ENCODE peak calls at places on chromosome 13, in five cellular contexts. U, R, T, D and W are unnamed samples.

GRCh38 chr13:20258208-20258962 is 26.3 kb upstream of the GJB6 start:
- DNase-seq in U (no peak), R (no peak), T (no peak), D (no peak), W (no peak)

GRCh38 chr13:112455476-112456059 is 79.4 kb downstream of the SPACA7 start:
- DNase-seq in U (no peak), R (no peak), T (no peak), D (no peak), W (no peak)

GRCh38 chr13:24995225-24995804 is 100.6 kb upstream of the PABPC3 start:
- DNase-seq in U (no peak), R (peak), T (no peak), D (peak), W (peak)

GRCh38 chr13:26272621-26273020 is 18.7 kb downstream of the CDK8 start:
- DNase-seq in U (no peak), R (no peak), T (no peak), D (no peak), W (no peak)

GRCh38 chr13:76379341-76380105 is 506.7 kb downstream of the KCTD12 start:
- DNase-seq in U (no peak), R (no peak), T (no peak), D (no peak), W (no peak)

GRCh38 chr13:80030491-80030890 is 310.4 kb downstream of the SPRY2 start:
- DNase-seq in U (no peak), R (peak), T (peak), D (no peak), W (no peak)

GRCh38 chr13:50123862-50124535 is 108.8 kb downstream of the KCNRG start:
- DNase-seq in U (peak), R (peak), T (peak), D (peak), W (peak)

GRCh38 chr13:48448285-48448962 is 35.5 kb upstream of the LPAR6 start:
- DNase-seq in U (no peak), R (no peak), T (no peak), D (no peak), W (no peak)

GRCh38 chr13:98508280-98509074 is 68.4 kb downstream of the STK24 start:
- DNase-seq in U (no peak), R (no peak), T (no peak), D (no peak), W (no peak)

GRCh38 chr13:68173111-68173510 is 943.0 kb upstream of the PCDH9 start:
- DNase-seq in U (no peak), R (no peak), T (no peak), D (no peak), W (no peak)

GRCh38 chr13:109785141-109785891 is 1.1 kb downstream of the IRS2 start:
- DNase-seq in U (no peak), R (peak), T (no peak), D (peak), W (no peak)

GRCh38 chr13:26971990-26972888 is 199.4 kb downstream of the USP12 start:
- DNase-seq in U (no peak), R (peak), T (peak), D (peak), W (no peak)

GRCh38 chr13:98821372-98822237 is 69.1 kb upstream of the SLC15A1 start:
- DNase-seq in U (no peak), R (no peak), T (no peak), D (no peak), W (no peak)

GRCh38 chr13:50608357-50608756 is 235.1 kb downstream of the DLEU7 start:
- DNase-seq in U (no peak), R (no peak), T (no peak), D (no peak), W (no peak)

GRCh38 chr13:110109910-110110309 is 197.0 kb downstream of the COL4A1 start:
- DNase-seq in U (no peak), R (peak), T (no peak), D (no peak), W (no peak)

GRCh38 chr13:68304287-68304893 is 1074.3 kb upstream of the PCDH9 start:
- DNase-seq in U (no peak), R (no peak), T (no peak), D (no peak), W (no peak)

GRCh38 chr13:28401303-28402056 is 93.4 kb downstream of the FLT1 start:
- DNase-seq in U (no peak), R (no peak), T (no peak), D (no peak), W (no peak)

GRCh38 chr13:77836423-77836822 is 82.2 kb downstream of the EDNRB start:
- DNase-seq in U (no peak), R (no peak), T (no peak), D (no peak), W (no peak)

GRCh38 chr13:80972857-80973478 is 632.0 kb upstream of the SPRY2 start:
- DNase-seq in U (no peak), R (no peak), T (no peak), D (no peak), W (no peak)

GRCh38 chr13:43261018-43261417 is 237.6 kb downstream of the DNAJC15 start:
- DNase-seq in U (no peak), R (no peak), T (no peak), D (no peak), W (no peak)

GRCh38 chr13:95050800-95051620 is 250.2 kb downstream of the ABCC4 start:
- DNase-seq in U (no peak), R (no peak), T (no peak), D (no peak), W (no peak)

GRCh38 chr13:21344662-21345176 is 114.4 kb downstream of the ZDHHC20 start:
- DNase-seq in U (no peak), R (no peak), T (no peak), D (no peak), W (no peak)

GRCh38 chr13:56352901-56353300 is 787.8 kb upstream of the PRR20A start:
- DNase-seq in U (no peak), R (no peak), T (no peak), D (no peak), W (no peak)

GRCh38 chr13:101967216-101967615 is 434.6 kb downstream of the FGF14 start:
- DNase-seq in U (no peak), R (no peak), T (no peak), D (no peak), W (no peak)

GRCh38 chr13:31227870-31228269 is 28.1 kb downstream of the B3GLCT start:
- DNase-seq in U (no peak), R (no peak), T (no peak), D (no peak), W (no peak)

GRCh38 chr13:54196684-54197083 is 1168.1 kb downstream of the OLFM4 start:
- DNase-seq in U (no peak), R (no peak), T (no peak), D (no peak), W (no peak)

GRCh38 chr13:50340566-50341287 is 325.5 kb downstream of the KCNRG start:
- DNase-seq in U (no peak), R (no peak), T (no peak), D (no peak), W (no peak)

GRCh38 chr13:35499131-35500051 is 22.9 kb upstream of the MAB21L1 start:
- DNase-seq in U (no peak), R (no peak), T (no peak), D (no peak), W (no peak)

GRCh38 chr13:109155301-109155761 is 525.9 kb downstream of the MYO16 start:
- DNase-seq in U (no peak), R (no peak), T (no peak), D (no peak), W (no peak)

DNA sequence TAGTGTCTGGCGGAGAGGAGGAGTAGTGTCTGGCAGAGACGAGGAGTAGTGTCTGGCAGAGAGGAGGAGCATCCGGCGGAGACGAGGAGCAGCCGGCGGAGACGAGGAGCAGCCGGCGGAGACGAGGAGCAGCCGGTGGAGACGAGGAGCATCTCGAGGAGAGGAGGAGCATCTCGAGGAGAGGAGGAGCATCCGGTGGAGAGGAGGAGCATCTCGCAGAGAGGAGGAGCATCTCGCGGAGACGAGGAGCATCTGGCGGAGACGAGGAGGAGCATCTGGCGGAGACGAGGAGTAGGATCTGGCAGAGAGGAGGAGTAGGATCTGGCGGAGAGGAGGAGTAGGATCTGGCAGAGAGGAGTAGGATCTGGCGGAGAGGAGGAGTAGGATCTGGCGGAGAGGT is 18.2 kb downstream of the C13orf46 start:
- DNase-seq in U (no peak), R (no peak), T (no peak), D (no peak), W (no peak)
- TF ChIP-seq POLR2AphosphoS5 in U (no peak), R (no peak), T (no peak), D (no peak), W (no peak)

DNA sequence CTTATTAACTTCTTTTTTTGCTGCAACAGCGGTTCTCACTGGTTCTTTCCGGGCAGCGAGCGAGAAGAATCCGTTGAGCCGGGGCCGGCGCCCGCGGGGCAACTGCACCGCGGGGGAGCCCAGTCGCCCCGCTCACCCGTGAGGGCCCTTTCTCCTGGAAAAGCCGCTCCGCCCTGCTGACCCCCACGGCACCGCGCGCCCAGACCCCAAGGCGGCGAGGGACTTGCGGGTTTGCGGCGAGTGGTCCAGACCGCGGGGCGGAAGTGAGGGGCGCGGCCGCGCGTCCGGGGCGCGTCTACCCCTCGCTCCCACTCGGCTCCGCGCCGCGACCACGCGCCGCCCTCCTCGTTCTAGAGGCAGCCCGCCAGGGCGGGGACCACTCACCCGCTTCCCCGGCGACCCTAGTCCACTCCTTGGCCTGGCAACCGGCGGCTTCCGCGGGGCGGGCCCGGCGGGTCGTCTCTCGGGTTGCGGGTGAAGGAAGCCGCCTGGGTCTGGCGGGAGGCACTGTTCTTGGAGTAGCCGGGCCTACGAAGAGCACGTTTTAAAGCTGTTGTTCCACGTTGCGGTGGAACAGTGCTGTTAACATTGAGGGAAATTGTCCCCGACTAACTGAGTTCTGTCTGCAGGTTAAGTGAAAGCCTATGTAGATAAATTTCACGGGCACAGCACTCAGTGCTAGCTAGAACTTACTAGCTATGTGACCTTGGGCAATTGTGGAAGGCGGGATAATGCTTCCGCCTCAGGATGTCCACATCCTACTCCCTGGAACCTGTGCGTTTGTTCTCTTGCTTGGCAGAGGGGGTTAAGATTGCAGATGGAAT is at the start of gene NEK3:
- DNase-seq in U (peak), R (peak), T (peak), D (peak), W (peak)
- TF ChIP-seq POLR2A in U (no peak), R (peak), T (no peak), D (no peak), W (no peak)

DNA sequence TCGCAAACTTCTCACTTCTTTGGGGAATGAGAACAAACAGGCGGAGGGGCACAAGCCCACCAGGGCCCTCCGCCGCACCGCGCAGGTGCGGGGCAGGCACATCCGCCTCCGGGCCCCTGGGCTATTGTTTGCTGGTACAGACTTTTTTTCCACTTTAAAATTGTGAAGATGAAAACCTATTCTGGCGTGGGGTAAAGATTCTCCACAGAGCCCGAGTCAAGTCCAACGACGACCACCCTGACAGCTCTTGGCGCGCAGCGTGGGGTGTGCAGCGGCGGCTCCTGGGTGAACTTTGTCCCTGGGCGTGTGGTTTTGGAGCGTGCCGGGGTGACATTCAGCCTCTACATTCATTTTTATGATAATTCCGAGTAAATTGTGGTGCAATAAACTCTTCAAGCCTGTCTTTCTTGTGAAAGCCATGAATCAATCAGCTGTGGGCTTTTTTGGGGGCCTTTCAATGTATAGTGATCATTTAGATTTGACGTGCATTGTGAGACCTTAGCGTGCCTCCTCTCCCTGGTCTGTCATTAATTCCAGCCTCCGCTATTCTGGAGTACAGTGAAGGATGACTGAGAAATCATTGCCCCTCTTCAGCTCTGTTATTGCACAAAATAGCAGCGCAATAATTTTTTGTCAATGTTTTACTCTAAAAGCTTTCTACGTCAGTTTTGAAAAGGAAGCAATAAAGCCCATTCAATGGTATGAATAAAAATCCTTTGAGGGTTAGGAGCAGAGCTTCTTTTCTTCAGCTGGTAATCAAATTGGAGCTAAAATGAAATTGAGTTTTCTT is 90.0 kb downstream of the TEX29 start:
- DNase-seq in U (no peak), R (peak), T (no peak), D (no peak), W (no peak)
- TF ChIP-seq POLR2AphosphoS5 in U (no peak), R (no peak), T (no peak), D (no peak), W (no peak)

DNA sequence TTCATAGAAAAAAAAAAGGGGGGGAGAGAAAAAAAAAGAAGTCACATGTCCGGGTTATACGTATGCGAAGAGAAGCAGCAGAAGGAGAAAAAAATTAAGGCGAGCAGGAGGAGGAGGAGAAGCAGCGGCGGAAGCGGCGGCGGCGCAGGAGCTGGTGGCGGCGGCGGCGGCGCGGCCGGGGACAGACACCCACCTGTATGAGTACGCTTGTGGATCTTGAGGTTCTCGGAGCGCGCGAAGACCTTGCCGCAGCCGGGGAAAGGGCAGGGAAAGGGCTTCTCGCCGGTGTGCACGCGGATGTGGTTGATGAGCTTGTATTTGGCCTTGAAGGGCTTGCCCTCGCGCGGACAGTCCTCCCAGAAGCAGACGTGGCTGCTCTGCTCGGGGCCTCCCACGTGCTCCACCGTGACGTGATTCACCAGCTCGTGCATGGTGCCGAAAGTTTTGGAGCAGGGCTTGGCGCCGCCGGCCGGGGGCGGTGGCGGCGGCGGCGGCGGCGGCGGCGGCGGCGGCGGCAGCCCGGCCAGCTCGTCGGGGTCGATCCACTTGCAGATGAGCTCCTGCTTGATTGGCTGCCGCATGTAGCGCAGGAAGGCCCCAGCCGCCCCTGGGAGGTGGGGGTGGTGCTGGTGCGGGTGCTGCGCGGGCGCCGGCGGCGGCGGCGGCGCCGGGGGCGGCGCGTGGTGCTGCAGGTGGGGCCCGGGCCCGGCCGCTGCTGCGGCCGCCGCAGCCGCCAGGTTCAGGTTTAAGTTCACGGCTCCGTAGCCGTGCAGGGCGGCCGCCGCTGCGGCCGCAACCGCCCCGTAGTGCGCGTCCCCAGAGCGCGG is 1.4 kb downstream of the ZIC5 start:
- DNase-seq in U (no peak), R (no peak), T (no peak), D (no peak), W (no peak)
- TF ChIP-seq POLR2A in U (no peak), R (no peak), T (no peak), D (no peak), W (no peak)

GRCh38 chr13:47396915-47397314 is 500.1 kb upstream of the HTR2A start:
- DNase-seq in U (no peak), R (no peak), T (no peak), D (no peak), W (no peak)
- TF ChIP-seq POLR2AphosphoS5 in U (no peak), R (no peak), T (no peak), D (no peak), W (no peak)